ENCODE peak calls at places on chromosomes 11 and 22, in five cellular contexts. R is lung; C is breast epithelium; E is stimulated activated CD4-positive, alpha-beta T cell treated with anti-CD3 and anti-CD28 coated beads, Interleukin-1b, Interleukin-23, amount 100 ng/mL, for 24 hours; G is ACHN. B is an unnamed sample.

GRCh38 chr11:114953039-114953438 is 274.7 kb downstream of the NXPE2 start:
- DNase-seq in R (no peak), G (no peak), C (no peak), E (no peak), B (no peak)

GRCh38 chr11:97364047-97364446 is 974.2 kb downstream of the JRKL start:
- DNase-seq in G (no peak), C (no peak), R (no peak), E (no peak), B (no peak)

GRCh38 chr11:57493507-57494503 is 21.7 kb downstream of the SLC43A1 start:
- DNase-seq in R (peak), G (peak), C (peak), E (peak), B (peak)

GRCh38 chr11:63821411-63821810 is 8.2 kb downstream of the SPINDOC start:
- DNase-seq in G (no peak), R (no peak), C (no peak), E (no peak), B (no peak)

GRCh38 chr11:45597116-45597515 is 68.3 kb downstream of the CHST1 start:
- DNase-seq in G (no peak), R (no peak), E (no peak), C (no peak), B (no peak)

GRCh38 chr11:17479284-17480214 is 2.9 kb upstream of the ABCC8 start:
- DNase-seq in E (no peak), G (peak), R (no peak), C (no peak), B (peak)

GRCh38 chr22:17370766-17371181 is 1.5 kb downstream of the CECR2 start:
- DNase-seq in E (no peak), R (no peak), C (no peak), G (no peak), B (no peak)

GRCh38 chr11:12269446-12270214 is 107.7 kb upstream of the PARVA start:
- DNase-seq in E (no peak), R (no peak), C (no peak), G (no peak), B (no peak)

GRCh38 chr11:6328321-6328720 is 8.0 kb upstream of the CAVIN3 start:
- DNase-seq in G (no peak), E (no peak), R (no peak), C (no peak), B (no peak)

GRCh38 chr11:126465573-126466287 is 110.2 kb downstream of the ST3GAL4 start:
- DNase-seq in G (no peak), E (no peak), R (no peak), C (no peak), B (peak)

GRCh38 chr22:46843691-46844297 is 81.3 kb downstream of the TBC1D22A start:
- DNase-seq in R (peak), G (no peak), C (no peak), E (no peak), B (no peak)

GRCh38 chr11:119783466-119784400 is 54.7 kb upstream of the NECTIN1 start:
- DNase-seq in G (no peak), C (no peak), R (no peak), E (no peak), B (no peak)